ENCODE peak calls at places on chromosomes 4 and X, in nine cellular contexts. One of them, this sample, is unnamed.

GRCh38 chrX:129145382-129145781 is 377.9 kb downstream of the SMARCA1 start:
- DNase-seq in progenitor cell of endocrine pancreas: no peak
- DNase-seq in CD8-positive, alpha-beta T cell: no peak
- DNase-seq in endodermal cell: no peak
- DNase-seq in GM13976: no peak
- DNase-seq in omental fat pad: no peak
- DNase-seq in GM12865: no peak
- DNase-seq in heart left ventricle: no peak
- DNase-seq in dorsolateral prefrontal cortex: no peak
- DNase-seq in this sample: no peak

GRCh38 chr4:120009731-120010130 is 56.9 kb downstream of the MAD2L1 start:
- DNase-seq in progenitor cell of endocrine pancreas: no peak
- DNase-seq in CD8-positive, alpha-beta T cell: no peak
- DNase-seq in endodermal cell: no peak
- DNase-seq in GM13976: no peak
- DNase-seq in omental fat pad: no peak
- DNase-seq in GM12865: no peak
- DNase-seq in heart left ventricle: no peak
- DNase-seq in dorsolateral prefrontal cortex: no peak
- DNase-seq in this sample: no peak

GRCh38 chr4:141389649-141390048 is 169.0 kb downstream of the ZNF330 start:
- DNase-seq in progenitor cell of endocrine pancreas: no peak
- DNase-seq in CD8-positive, alpha-beta T cell: no peak
- DNase-seq in endodermal cell: no peak
- DNase-seq in GM13976: no peak
- DNase-seq in omental fat pad: no peak
- DNase-seq in GM12865: no peak
- DNase-seq in heart left ventricle: no peak
- DNase-seq in dorsolateral prefrontal cortex: no peak
- DNase-seq in this sample: no peak

GRCh38 chr4:149956678-149957077 is 121.6 kb upstream of the DCLK2 start:
- DNase-seq in progenitor cell of endocrine pancreas: no peak
- DNase-seq in CD8-positive, alpha-beta T cell: no peak
- DNase-seq in endodermal cell: no peak
- DNase-seq in GM13976: no peak
- DNase-seq in omental fat pad: no peak
- DNase-seq in GM12865: no peak
- DNase-seq in heart left ventricle: no peak
- DNase-seq in dorsolateral prefrontal cortex: no peak
- DNase-seq in this sample: no peak

GRCh38 chr4:31175242-31175910 is 455.2 kb downstream of the PCDH7 start:
- DNase-seq in progenitor cell of endocrine pancreas: no peak
- DNase-seq in CD8-positive, alpha-beta T cell: no peak
- DNase-seq in endodermal cell: no peak
- DNase-seq in GM13976: no peak
- DNase-seq in omental fat pad: no peak
- DNase-seq in GM12865: no peak
- DNase-seq in heart left ventricle: no peak
- DNase-seq in dorsolateral prefrontal cortex: no peak
- DNase-seq in this sample: no peak

GRCh38 chrX:102085706-102086105 is 39.8 kb upstream of the TCEAL2 start:
- DNase-seq in progenitor cell of endocrine pancreas: no peak
- DNase-seq in CD8-positive, alpha-beta T cell: no peak
- DNase-seq in endodermal cell: no peak
- DNase-seq in GM13976: no peak
- DNase-seq in omental fat pad: no peak
- DNase-seq in GM12865: no peak
- DNase-seq in heart left ventricle: no peak
- DNase-seq in dorsolateral prefrontal cortex: no peak
- DNase-seq in this sample: no peak

GRCh38 chrX:118261136-118261535 is 84.8 kb upstream of the WDR44 start:
- DNase-seq in progenitor cell of endocrine pancreas: no peak
- DNase-seq in CD8-positive, alpha-beta T cell: no peak
- DNase-seq in endodermal cell: no peak
- DNase-seq in GM13976: no peak
- DNase-seq in omental fat pad: no peak
- DNase-seq in GM12865: no peak
- DNase-seq in heart left ventricle: no peak
- DNase-seq in dorsolateral prefrontal cortex: no peak
- DNase-seq in this sample: no peak

GRCh38 chrX:39479856-39480255 is 617.9 kb downstream of the BCOR start:
- DNase-seq in progenitor cell of endocrine pancreas: no peak
- DNase-seq in CD8-positive, alpha-beta T cell: no peak
- DNase-seq in endodermal cell: no peak
- DNase-seq in GM13976: no peak
- DNase-seq in omental fat pad: no peak
- DNase-seq in GM12865: no peak
- DNase-seq in heart left ventricle: no peak
- DNase-seq in dorsolateral prefrontal cortex: no peak
- DNase-seq in this sample: no peak

GRCh38 chr4:141807501-141807900 is 171.1 kb downstream of the IL15 start:
- DNase-seq in progenitor cell of endocrine pancreas: no peak
- DNase-seq in CD8-positive, alpha-beta T cell: no peak
- DNase-seq in endodermal cell: no peak
- DNase-seq in GM13976: no peak
- DNase-seq in omental fat pad: no peak
- DNase-seq in GM12865: no peak
- DNase-seq in heart left ventricle: no peak
- DNase-seq in dorsolateral prefrontal cortex: no peak
- DNase-seq in this sample: no peak

GRCh38 chrX:48578661-48579128 is 4.4 kb downstream of the RBM3 start:
- DNase-seq in progenitor cell of endocrine pancreas: no peak
- DNase-seq in CD8-positive, alpha-beta T cell: no peak
- DNase-seq in endodermal cell: peak; percentile 47
- DNase-seq in GM13976: no peak
- DNase-seq in omental fat pad: no peak
- DNase-seq in GM12865: no peak
- DNase-seq in heart left ventricle: no peak
- DNase-seq in dorsolateral prefrontal cortex: no peak
- DNase-seq in this sample: no peak

GRCh38 chr4:94253036-94253435 is 45.4 kb downstream of the SMARCAD1 start:
- DNase-seq in progenitor cell of endocrine pancreas: no peak
- DNase-seq in CD8-positive, alpha-beta T cell: no peak
- DNase-seq in endodermal cell: no peak
- DNase-seq in GM13976: no peak
- DNase-seq in omental fat pad: no peak
- DNase-seq in GM12865: no peak
- DNase-seq in heart left ventricle: no peak
- DNase-seq in dorsolateral prefrontal cortex: no peak
- DNase-seq in this sample: no peak

GRCh38 chr4:94256144-94256783 is 48.6 kb downstream of the SMARCAD1 start:
- DNase-seq in progenitor cell of endocrine pancreas: no peak
- DNase-seq in CD8-positive, alpha-beta T cell: no peak
- DNase-seq in endodermal cell: no peak
- DNase-seq in GM13976: no peak
- DNase-seq in omental fat pad: no peak
- DNase-seq in GM12865: no peak
- DNase-seq in heart left ventricle: no peak
- DNase-seq in dorsolateral prefrontal cortex: no peak
- DNase-seq in this sample: no peak

GRCh38 chr4:94251094-94251493 is 43.4 kb downstream of the SMARCAD1 start:
- DNase-seq in progenitor cell of endocrine pancreas: no peak
- DNase-seq in CD8-positive, alpha-beta T cell: no peak
- DNase-seq in endodermal cell: no peak
- DNase-seq in GM13976: no peak
- DNase-seq in omental fat pad: no peak
- DNase-seq in GM12865: no peak
- DNase-seq in heart left ventricle: no peak
- DNase-seq in dorsolateral prefrontal cortex: no peak
- DNase-seq in this sample: no peak

GRCh38 chr4:94262163-94263016 is 54.7 kb downstream of the SMARCAD1 start:
- DNase-seq in progenitor cell of endocrine pancreas: no peak
- DNase-seq in CD8-positive, alpha-beta T cell: no peak
- DNase-seq in endodermal cell: no peak
- DNase-seq in GM13976: no peak
- DNase-seq in omental fat pad: no peak
- DNase-seq in GM12865: no peak
- DNase-seq in heart left ventricle: no peak
- DNase-seq in dorsolateral prefrontal cortex: no peak
- DNase-seq in this sample: no peak

DNA sequence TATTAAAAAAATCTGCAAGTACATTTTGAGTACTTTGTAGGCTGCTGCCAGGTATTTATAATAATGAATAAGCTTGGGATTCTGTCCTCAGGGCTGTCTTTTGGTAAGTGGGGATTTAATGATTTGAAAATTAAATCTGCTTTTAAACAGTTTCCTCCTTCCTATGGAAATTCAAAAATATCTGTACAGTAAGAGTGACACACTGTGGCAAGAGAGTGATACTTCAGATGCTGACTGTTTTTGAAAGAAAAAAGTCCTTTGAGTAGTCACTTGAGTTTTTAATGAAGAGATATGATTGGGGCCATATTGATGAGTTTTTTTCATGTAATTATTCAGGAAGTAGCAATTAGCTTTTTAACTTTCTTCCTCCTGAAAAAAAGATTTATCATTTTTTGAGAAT is 49.2 kb downstream of the SMARCAD1 start:
- DNase-seq in progenitor cell of endocrine pancreas: no peak
- DNase-seq in CD8-positive, alpha-beta T cell: no peak
- DNase-seq in endodermal cell: no peak
- DNase-seq in GM13976: no peak
- DNase-seq in omental fat pad: no peak
- DNase-seq in GM12865: no peak
- DNase-seq in heart left ventricle: no peak
- DNase-seq in dorsolateral prefrontal cortex: no peak
- DNase-seq in this sample: no peak
- TF ChIP-seq CTCF in progenitor cell of endocrine pancreas: peak; percentile 27
- TF ChIP-seq CTCF in CD8-positive, alpha-beta T cell: no peak
- TF ChIP-seq CTCF in endodermal cell: peak; percentile 58
- TF ChIP-seq CTCF in GM13976: peak; percentile 26
- TF ChIP-seq CTCF in omental fat pad: no peak
- TF ChIP-seq CTCF in GM12865: peak; percentile 16
- TF ChIP-seq CTCF in heart left ventricle: no peak
- TF ChIP-seq CTCF in dorsolateral prefrontal cortex: peak; percentile 39
- TF ChIP-seq CTCF in this sample: peak; percentile 41

GRCh38 chr4:156970501-156971167 is 965 bp downstream of the PDGFC start:
- DNase-seq in progenitor cell of endocrine pancreas: peak; percentile 47
- DNase-seq in CD8-positive, alpha-beta T cell: no peak
- DNase-seq in endodermal cell: peak; percentile 87
- DNase-seq in GM13976: peak; percentile 29
- DNase-seq in omental fat pad: peak; percentile 32
- DNase-seq in GM12865: no peak
- DNase-seq in heart left ventricle: peak; percentile 80
- DNase-seq in dorsolateral prefrontal cortex: peak; percentile 58
- DNase-seq in this sample: no peak
- TF ChIP-seq CTCF in progenitor cell of endocrine pancreas: peak; percentile 55
- TF ChIP-seq CTCF in CD8-positive, alpha-beta T cell: no peak
- TF ChIP-seq CTCF in endodermal cell: peak; percentile 72
- TF ChIP-seq CTCF in GM13976: no peak
- TF ChIP-seq CTCF in omental fat pad: no peak
- TF ChIP-seq CTCF in GM12865: no peak
- TF ChIP-seq CTCF in heart left ventricle: peak; percentile 16
- TF ChIP-seq CTCF in dorsolateral prefrontal cortex: no peak
- TF ChIP-seq CTCF in this sample: no peak

GRCh38 chr4:47664051-47664826 is 173.6 kb downstream of the CORIN start:
- DNase-seq in progenitor cell of endocrine pancreas: no peak
- DNase-seq in CD8-positive, alpha-beta T cell: no peak
- DNase-seq in endodermal cell: no peak
- DNase-seq in GM13976: no peak
- DNase-seq in omental fat pad: no peak
- DNase-seq in GM12865: no peak
- DNase-seq in heart left ventricle: no peak
- DNase-seq in dorsolateral prefrontal cortex: no peak
- DNase-seq in this sample: no peak

GRCh38 chr4:47669946-47670345 is 167.9 kb downstream of the CORIN start:
- DNase-seq in progenitor cell of endocrine pancreas: no peak
- DNase-seq in CD8-positive, alpha-beta T cell: no peak
- DNase-seq in endodermal cell: no peak
- DNase-seq in GM13976: no peak
- DNase-seq in omental fat pad: no peak
- DNase-seq in GM12865: no peak
- DNase-seq in heart left ventricle: no peak
- DNase-seq in dorsolateral prefrontal cortex: no peak
- DNase-seq in this sample: no peak

GRCh38 chr4:47667552-47667951 is 170.3 kb downstream of the CORIN start:
- DNase-seq in progenitor cell of endocrine pancreas: no peak
- DNase-seq in CD8-positive, alpha-beta T cell: no peak
- DNase-seq in endodermal cell: no peak
- DNase-seq in GM13976: no peak
- DNase-seq in omental fat pad: no peak
- DNase-seq in GM12865: no peak
- DNase-seq in heart left ventricle: no peak
- DNase-seq in dorsolateral prefrontal cortex: no peak
- DNase-seq in this sample: no peak

GRCh38 chr4:47668256-47668655 is 169.6 kb downstream of the CORIN start:
- DNase-seq in progenitor cell of endocrine pancreas: no peak
- DNase-seq in CD8-positive, alpha-beta T cell: no peak
- DNase-seq in endodermal cell: no peak
- DNase-seq in GM13976: no peak
- DNase-seq in omental fat pad: no peak
- DNase-seq in GM12865: no peak
- DNase-seq in heart left ventricle: no peak
- DNase-seq in dorsolateral prefrontal cortex: no peak
- DNase-seq in this sample: no peak

GRCh38 chr4:47668810-47669408 is 169.0 kb downstream of the CORIN start:
- DNase-seq in progenitor cell of endocrine pancreas: no peak
- DNase-seq in CD8-positive, alpha-beta T cell: peak; percentile 9
- DNase-seq in endodermal cell: no peak
- DNase-seq in GM13976: peak; percentile 34
- DNase-seq in omental fat pad: no peak
- DNase-seq in GM12865: peak; percentile 57
- DNase-seq in heart left ventricle: no peak
- DNase-seq in dorsolateral prefrontal cortex: no peak
- DNase-seq in this sample: peak; percentile 36
- TF ChIP-seq CTCF in progenitor cell of endocrine pancreas: peak; percentile 69
- TF ChIP-seq CTCF in CD8-positive, alpha-beta T cell: peak; percentile 62
- TF ChIP-seq CTCF in endodermal cell: peak; percentile 86
- TF ChIP-seq CTCF in GM13976: peak; percentile 40
- TF ChIP-seq CTCF in omental fat pad: no peak
- TF ChIP-seq CTCF in GM12865: peak; percentile 55
- TF ChIP-seq CTCF in heart left ventricle: peak; percentile 58
- TF ChIP-seq CTCF in dorsolateral prefrontal cortex: peak; percentile 73
- TF ChIP-seq CTCF in this sample: peak; percentile 73

GRCh38 chrX:23699636-23700194 is 32.4 kb downstream of the PRDX4 start:
- DNase-seq in progenitor cell of endocrine pancreas: no peak
- DNase-seq in CD8-positive, alpha-beta T cell: peak; percentile 45
- DNase-seq in endodermal cell: peak; percentile 82
- DNase-seq in GM13976: peak; percentile 46
- DNase-seq in omental fat pad: peak; percentile 32
- DNase-seq in GM12865: no peak
- DNase-seq in heart left ventricle: no peak
- DNase-seq in dorsolateral prefrontal cortex: no peak
- DNase-seq in this sample: peak; percentile 24

GRCh38 chrX:23692166-23692565 is 24.9 kb downstream of the PRDX4 start:
- DNase-seq in progenitor cell of endocrine pancreas: no peak
- DNase-seq in CD8-positive, alpha-beta T cell: no peak
- DNase-seq in endodermal cell: no peak
- DNase-seq in GM13976: no peak
- DNase-seq in omental fat pad: no peak
- DNase-seq in GM12865: no peak
- DNase-seq in heart left ventricle: no peak
- DNase-seq in dorsolateral prefrontal cortex: no peak
- DNase-seq in this sample: no peak

DNA sequence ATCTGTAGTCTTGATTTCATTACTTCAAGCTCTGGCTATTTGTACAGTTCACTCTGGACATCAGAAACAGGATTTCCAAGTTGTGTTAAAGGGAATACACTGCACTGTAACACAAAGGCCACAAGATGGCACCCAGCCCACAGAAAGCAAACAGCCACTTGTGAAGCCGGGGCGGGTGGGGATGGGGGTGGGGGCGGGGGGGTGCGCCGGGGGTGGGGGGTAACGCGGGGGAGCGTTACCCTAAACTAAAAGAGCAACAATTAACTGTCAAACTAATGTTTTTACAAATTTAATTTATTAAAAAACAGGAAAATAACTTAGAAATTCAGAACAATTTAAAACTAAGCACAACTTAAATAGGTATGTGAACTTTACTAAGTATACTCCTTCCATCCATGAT is 27.3 kb downstream of the PRDX4 start:
- DNase-seq in progenitor cell of endocrine pancreas: peak; percentile 13
- DNase-seq in CD8-positive, alpha-beta T cell: peak; percentile 38
- DNase-seq in endodermal cell: peak; percentile 76
- DNase-seq in GM13976: peak; percentile 68
- DNase-seq in omental fat pad: no peak
- DNase-seq in GM12865: peak; percentile 63
- DNase-seq in heart left ventricle: no peak
- DNase-seq in dorsolateral prefrontal cortex: peak; percentile 36
- DNase-seq in this sample: peak; percentile 67
- TF ChIP-seq CTCF in progenitor cell of endocrine pancreas: peak; percentile 73
- TF ChIP-seq CTCF in CD8-positive, alpha-beta T cell: peak; percentile 39
- TF ChIP-seq CTCF in endodermal cell: peak; percentile 78
- TF ChIP-seq CTCF in GM13976: peak; percentile 66
- TF ChIP-seq CTCF in omental fat pad: no peak
- TF ChIP-seq CTCF in GM12865: peak; percentile 46
- TF ChIP-seq CTCF in heart left ventricle: peak; percentile 44
- TF ChIP-seq CTCF in dorsolateral prefrontal cortex: peak; percentile 50
- TF ChIP-seq CTCF in this sample: peak; percentile 51

This sample was measured in GM10248.